ENCODE peak calls at places on chromosomes 3 and 15, in six cellular contexts. One of them, this sample, is unnamed.

GRCh38 chr3:128173241-128173640 is 20.0 kb downstream of the EEFSEC start:
- DNase-seq in activated CD8-positive, alpha-beta memory T cell treated with anti-CD3 and anti-CD28 coated beads, Interleukin-2, amount 50 U/mL, for 48 hours: no peak
- DNase-seq in aorta: no peak
- DNase-seq in NCI-H2081: no peak
- DNase-seq in activated T-helper 1 cell treated with Interleukin-2 at 50 U/mL for 16 hours: no peak
- DNase-seq in AG04450: no peak
- DNase-seq in this sample: no peak

GRCh38 chr15:60221356-60221755 is 176.4 kb downstream of the ANXA2 start:
- DNase-seq in activated CD8-positive, alpha-beta memory T cell treated with anti-CD3 and anti-CD28 coated beads, Interleukin-2, amount 50 U/mL, for 48 hours: no peak
- DNase-seq in aorta: no peak
- DNase-seq in NCI-H2081: no peak
- DNase-seq in activated T-helper 1 cell treated with Interleukin-2 at 50 U/mL for 16 hours: no peak
- DNase-seq in AG04450: no peak
- DNase-seq in this sample: no peak

GRCh38 chr3:66983101-66983500 is 15.0 kb upstream of the KBTBD8 start:
- DNase-seq in activated CD8-positive, alpha-beta memory T cell treated with anti-CD3 and anti-CD28 coated beads, Interleukin-2, amount 50 U/mL, for 48 hours: no peak
- DNase-seq in aorta: no peak
- DNase-seq in NCI-H2081: no peak
- DNase-seq in activated T-helper 1 cell treated with Interleukin-2 at 50 U/mL for 16 hours: no peak
- DNase-seq in AG04450: no peak
- DNase-seq in this sample: no peak

GRCh38 chr3:50078622-50079021 is 10.1 kb upstream of the RBM5 start:
- DNase-seq in activated CD8-positive, alpha-beta memory T cell treated with anti-CD3 and anti-CD28 coated beads, Interleukin-2, amount 50 U/mL, for 48 hours: no peak
- DNase-seq in aorta: no peak
- DNase-seq in NCI-H2081: no peak
- DNase-seq in activated T-helper 1 cell treated with Interleukin-2 at 50 U/mL for 16 hours: no peak
- DNase-seq in AG04450: no peak
- DNase-seq in this sample: no peak

GRCh38 chr15:50968353-50968752 is 59.9 kb downstream of the AP4E1 start:
- DNase-seq in activated CD8-positive, alpha-beta memory T cell treated with anti-CD3 and anti-CD28 coated beads, Interleukin-2, amount 50 U/mL, for 48 hours: no peak
- DNase-seq in aorta: no peak
- DNase-seq in NCI-H2081: no peak
- DNase-seq in activated T-helper 1 cell treated with Interleukin-2 at 50 U/mL for 16 hours: no peak
- DNase-seq in AG04450: no peak
- DNase-seq in this sample: no peak

GRCh38 chr3:100073555-100074307 is 40.6 kb downstream of the FILIP1L start:
- DNase-seq in activated CD8-positive, alpha-beta memory T cell treated with anti-CD3 and anti-CD28 coated beads, Interleukin-2, amount 50 U/mL, for 48 hours: no peak
- DNase-seq in aorta: no peak
- DNase-seq in NCI-H2081: no peak
- DNase-seq in activated T-helper 1 cell treated with Interleukin-2 at 50 U/mL for 16 hours: no peak
- DNase-seq in AG04450: peak
- DNase-seq in this sample: peak

GRCh38 chr3:107660316-107660976 is 137.7 kb downstream of the BBX start:
- DNase-seq in activated CD8-positive, alpha-beta memory T cell treated with anti-CD3 and anti-CD28 coated beads, Interleukin-2, amount 50 U/mL, for 48 hours: no peak
- DNase-seq in aorta: no peak
- DNase-seq in NCI-H2081: peak
- DNase-seq in activated T-helper 1 cell treated with Interleukin-2 at 50 U/mL for 16 hours: no peak
- DNase-seq in AG04450: no peak
- DNase-seq in this sample: peak

GRCh38 chr15:99421172-99421656 is 144.6 kb upstream of the MEF2A start:
- DNase-seq in activated CD8-positive, alpha-beta memory T cell treated with anti-CD3 and anti-CD28 coated beads, Interleukin-2, amount 50 U/mL, for 48 hours: peak
- DNase-seq in aorta: no peak
- DNase-seq in NCI-H2081: no peak
- DNase-seq in activated T-helper 1 cell treated with Interleukin-2 at 50 U/mL for 16 hours: peak
- DNase-seq in AG04450: no peak
- DNase-seq in this sample: no peak

GRCh38 chr3:149600619-149601018 is 57.2 kb downstream of the WWTR1 start:
- DNase-seq in activated CD8-positive, alpha-beta memory T cell treated with anti-CD3 and anti-CD28 coated beads, Interleukin-2, amount 50 U/mL, for 48 hours: no peak
- DNase-seq in aorta: no peak
- DNase-seq in NCI-H2081: no peak
- DNase-seq in activated T-helper 1 cell treated with Interleukin-2 at 50 U/mL for 16 hours: no peak
- DNase-seq in AG04450: no peak
- DNase-seq in this sample: no peak

GRCh38 chr3:106309274-106309673 is 440.5 kb upstream of the CBLB start:
- DNase-seq in activated CD8-positive, alpha-beta memory T cell treated with anti-CD3 and anti-CD28 coated beads, Interleukin-2, amount 50 U/mL, for 48 hours: no peak
- DNase-seq in aorta: no peak
- DNase-seq in NCI-H2081: no peak
- DNase-seq in activated T-helper 1 cell treated with Interleukin-2 at 50 U/mL for 16 hours: no peak
- DNase-seq in AG04450: no peak
- DNase-seq in this sample: no peak

GRCh38 chr15:62934236-62934971 is 108.1 kb upstream of the TPM1 start:
- DNase-seq in activated CD8-positive, alpha-beta memory T cell treated with anti-CD3 and anti-CD28 coated beads, Interleukin-2, amount 50 U/mL, for 48 hours: no peak
- DNase-seq in aorta: peak
- DNase-seq in NCI-H2081: no peak
- DNase-seq in activated T-helper 1 cell treated with Interleukin-2 at 50 U/mL for 16 hours: no peak
- DNase-seq in AG04450: no peak
- DNase-seq in this sample: no peak

GRCh38 chr3:47661121-47661752 is 82.6 kb upstream of the CSPG5 start:
- DNase-seq in activated CD8-positive, alpha-beta memory T cell treated with anti-CD3 and anti-CD28 coated beads, Interleukin-2, amount 50 U/mL, for 48 hours: no peak
- DNase-seq in aorta: no peak
- DNase-seq in NCI-H2081: no peak
- DNase-seq in activated T-helper 1 cell treated with Interleukin-2 at 50 U/mL for 16 hours: no peak
- DNase-seq in AG04450: peak
- DNase-seq in this sample: peak

GRCh38 chr15:96583671-96584070 is 253.2 kb downstream of the NR2F2 start:
- DNase-seq in activated CD8-positive, alpha-beta memory T cell treated with anti-CD3 and anti-CD28 coated beads, Interleukin-2, amount 50 U/mL, for 48 hours: no peak
- DNase-seq in aorta: no peak
- DNase-seq in NCI-H2081: peak
- DNase-seq in activated T-helper 1 cell treated with Interleukin-2 at 50 U/mL for 16 hours: no peak
- DNase-seq in AG04450: no peak
- DNase-seq in this sample: no peak

GRCh38 chr3:124800511-124801374 is 70.5 kb downstream of the UMPS start:
- DNase-seq in activated CD8-positive, alpha-beta memory T cell treated with anti-CD3 and anti-CD28 coated beads, Interleukin-2, amount 50 U/mL, for 48 hours: no peak
- DNase-seq in aorta: no peak
- DNase-seq in NCI-H2081: peak
- DNase-seq in activated T-helper 1 cell treated with Interleukin-2 at 50 U/mL for 16 hours: no peak
- DNase-seq in AG04450: no peak
- DNase-seq in this sample: no peak

GRCh38 chr3:73399106-73399505 is 225.6 kb downstream of the PDZRN3 start:
- DNase-seq in activated CD8-positive, alpha-beta memory T cell treated with anti-CD3 and anti-CD28 coated beads, Interleukin-2, amount 50 U/mL, for 48 hours: no peak
- DNase-seq in aorta: no peak
- DNase-seq in NCI-H2081: no peak
- DNase-seq in activated T-helper 1 cell treated with Interleukin-2 at 50 U/mL for 16 hours: no peak
- DNase-seq in AG04450: no peak
- DNase-seq in this sample: no peak

GRCh38 chr15:29815000-29815704 is 7.1 kb downstream of the TJP1 start:
- DNase-seq in activated CD8-positive, alpha-beta memory T cell treated with anti-CD3 and anti-CD28 coated beads, Interleukin-2, amount 50 U/mL, for 48 hours: no peak
- DNase-seq in aorta: no peak
- DNase-seq in NCI-H2081: no peak
- DNase-seq in activated T-helper 1 cell treated with Interleukin-2 at 50 U/mL for 16 hours: no peak
- DNase-seq in AG04450: no peak
- DNase-seq in this sample: no peak

GRCh38 chr3:49556500-49557275 is 2.4 kb downstream of the BSN start:
- DNase-seq in activated CD8-positive, alpha-beta memory T cell treated with anti-CD3 and anti-CD28 coated beads, Interleukin-2, amount 50 U/mL, for 48 hours: no peak
- DNase-seq in aorta: no peak
- DNase-seq in NCI-H2081: no peak
- DNase-seq in activated T-helper 1 cell treated with Interleukin-2 at 50 U/mL for 16 hours: no peak
- DNase-seq in AG04450: no peak
- DNase-seq in this sample: no peak

GRCh38 chr3:111616417-111617105 is 21.4 kb upstream of the ZBED2 start:
- DNase-seq in activated CD8-positive, alpha-beta memory T cell treated with anti-CD3 and anti-CD28 coated beads, Interleukin-2, amount 50 U/mL, for 48 hours: peak
- DNase-seq in aorta: peak
- DNase-seq in NCI-H2081: no peak
- DNase-seq in activated T-helper 1 cell treated with Interleukin-2 at 50 U/mL for 16 hours: peak
- DNase-seq in AG04450: no peak
- DNase-seq in this sample: no peak

GRCh38 chr3:179037361-179037760 is 34.2 kb downstream of the ZMAT3 start:
- DNase-seq in activated CD8-positive, alpha-beta memory T cell treated with anti-CD3 and anti-CD28 coated beads, Interleukin-2, amount 50 U/mL, for 48 hours: peak
- DNase-seq in aorta: peak
- DNase-seq in NCI-H2081: no peak
- DNase-seq in activated T-helper 1 cell treated with Interleukin-2 at 50 U/mL for 16 hours: peak
- DNase-seq in AG04450: no peak
- DNase-seq in this sample: peak

GRCh38 chr3:48711727-48712126 is 5.3 kb downstream of the IP6K2 start:
- DNase-seq in activated CD8-positive, alpha-beta memory T cell treated with anti-CD3 and anti-CD28 coated beads, Interleukin-2, amount 50 U/mL, for 48 hours: no peak
- DNase-seq in aorta: no peak
- DNase-seq in NCI-H2081: no peak
- DNase-seq in activated T-helper 1 cell treated with Interleukin-2 at 50 U/mL for 16 hours: no peak
- DNase-seq in AG04450: no peak
- DNase-seq in this sample: no peak

GRCh38 chr15:42735382-42736165 is 1.4 kb downstream of the CDAN1 start:
- DNase-seq in activated CD8-positive, alpha-beta memory T cell treated with anti-CD3 and anti-CD28 coated beads, Interleukin-2, amount 50 U/mL, for 48 hours: no peak
- DNase-seq in aorta: no peak
- DNase-seq in NCI-H2081: no peak
- DNase-seq in activated T-helper 1 cell treated with Interleukin-2 at 50 U/mL for 16 hours: no peak
- DNase-seq in AG04450: no peak
- DNase-seq in this sample: no peak

GRCh38 chr15:84955089-84955848 is 26.4 kb upstream of the PDE8A start:
- DNase-seq in activated CD8-positive, alpha-beta memory T cell treated with anti-CD3 and anti-CD28 coated beads, Interleukin-2, amount 50 U/mL, for 48 hours: peak
- DNase-seq in aorta: peak
- DNase-seq in NCI-H2081: peak
- DNase-seq in activated T-helper 1 cell treated with Interleukin-2 at 50 U/mL for 16 hours: peak
- DNase-seq in AG04450: peak
- DNase-seq in this sample: peak

GRCh38 chr3:139120336-139120971 is 75.8 kb upstream of the PRR23C start:
- DNase-seq in activated CD8-positive, alpha-beta memory T cell treated with anti-CD3 and anti-CD28 coated beads, Interleukin-2, amount 50 U/mL, for 48 hours: no peak
- DNase-seq in aorta: no peak
- DNase-seq in NCI-H2081: no peak
- DNase-seq in activated T-helper 1 cell treated with Interleukin-2 at 50 U/mL for 16 hours: no peak
- DNase-seq in AG04450: peak
- DNase-seq in this sample: peak

GRCh38 chr15:52924641-52925040 is 134.5 kb upstream of the ONECUT1 start:
- DNase-seq in activated CD8-positive, alpha-beta memory T cell treated with anti-CD3 and anti-CD28 coated beads, Interleukin-2, amount 50 U/mL, for 48 hours: no peak
- DNase-seq in aorta: no peak
- DNase-seq in NCI-H2081: no peak
- DNase-seq in activated T-helper 1 cell treated with Interleukin-2 at 50 U/mL for 16 hours: no peak
- DNase-seq in AG04450: no peak
- DNase-seq in this sample: no peak

GRCh38 chr3:149575213-149575961 is 82.4 kb downstream of the WWTR1 start:
- DNase-seq in activated CD8-positive, alpha-beta memory T cell treated with anti-CD3 and anti-CD28 coated beads, Interleukin-2, amount 50 U/mL, for 48 hours: no peak
- DNase-seq in aorta: peak
- DNase-seq in NCI-H2081: no peak
- DNase-seq in activated T-helper 1 cell treated with Interleukin-2 at 50 U/mL for 16 hours: no peak
- DNase-seq in AG04450: no peak
- DNase-seq in this sample: peak

GRCh38 chr15:85407421-85408269 is 27.2 kb downstream of the AKAP13 start:
- DNase-seq in activated CD8-positive, alpha-beta memory T cell treated with anti-CD3 and anti-CD28 coated beads, Interleukin-2, amount 50 U/mL, for 48 hours: no peak
- DNase-seq in aorta: no peak
- DNase-seq in NCI-H2081: peak
- DNase-seq in activated T-helper 1 cell treated with Interleukin-2 at 50 U/mL for 16 hours: no peak
- DNase-seq in AG04450: peak
- DNase-seq in this sample: peak

GRCh38 chr3:191020730-191021405 is 158.4 kb upstream of the GMNC start:
- DNase-seq in activated CD8-positive, alpha-beta memory T cell treated with anti-CD3 and anti-CD28 coated beads, Interleukin-2, amount 50 U/mL, for 48 hours: no peak
- DNase-seq in aorta: no peak
- DNase-seq in NCI-H2081: no peak
- DNase-seq in activated T-helper 1 cell treated with Interleukin-2 at 50 U/mL for 16 hours: no peak
- DNase-seq in AG04450: no peak
- DNase-seq in this sample: no peak

GRCh38 chr15:72117448-72117697 is 577 bp downstream of the MYO9A start:
- DNase-seq in activated CD8-positive, alpha-beta memory T cell treated with anti-CD3 and anti-CD28 coated beads, Interleukin-2, amount 50 U/mL, for 48 hours: peak
- DNase-seq in aorta: peak
- DNase-seq in NCI-H2081: no peak
- DNase-seq in activated T-helper 1 cell treated with Interleukin-2 at 50 U/mL for 16 hours: peak
- DNase-seq in AG04450: peak
- DNase-seq in this sample: peak

GRCh38 chr3:141740349-141740748 is 2.3 kb downstream of the RNF7 start:
- DNase-seq in activated CD8-positive, alpha-beta memory T cell treated with anti-CD3 and anti-CD28 coated beads, Interleukin-2, amount 50 U/mL, for 48 hours: no peak
- DNase-seq in aorta: no peak
- DNase-seq in NCI-H2081: no peak
- DNase-seq in activated T-helper 1 cell treated with Interleukin-2 at 50 U/mL for 16 hours: no peak
- DNase-seq in AG04450: no peak
- DNase-seq in this sample: no peak

GRCh38 chr15:72406936-72407335 is 8.8 kb downstream of the TMEM202 start:
- DNase-seq in activated CD8-positive, alpha-beta memory T cell treated with anti-CD3 and anti-CD28 coated beads, Interleukin-2, amount 50 U/mL, for 48 hours: no peak
- DNase-seq in aorta: no peak
- DNase-seq in NCI-H2081: no peak
- DNase-seq in activated T-helper 1 cell treated with Interleukin-2 at 50 U/mL for 16 hours: no peak
- DNase-seq in AG04450: no peak
- DNase-seq in this sample: no peak

GRCh38 chr15:89114974-89115373 is 26.7 kb downstream of the ABHD2 start:
- DNase-seq in activated CD8-positive, alpha-beta memory T cell treated with anti-CD3 and anti-CD28 coated beads, Interleukin-2, amount 50 U/mL, for 48 hours: no peak
- DNase-seq in aorta: peak
- DNase-seq in NCI-H2081: peak
- DNase-seq in activated T-helper 1 cell treated with Interleukin-2 at 50 U/mL for 16 hours: no peak
- DNase-seq in AG04450: peak
- DNase-seq in this sample: no peak